ENCODE peak calls at places on chromosomes 5 and 9, in seven cellular contexts. X, J, H, C, T, K and D are unnamed samples.

GRCh38 chr9:136270173-136270710 is 24.6 kb upstream of the QSOX2 start:
- DNase-seq in K (no peak), J (no peak), C (no peak), T (no peak), X (no peak), H (no peak), D (no peak)

GRCh38 chr9:108443741-108444140 is 412.0 kb downstream of the ACTL7B start:
- DNase-seq in C (no peak), X (no peak), T (no peak), H (no peak), J (no peak), K (peak; percentile 77), D (no peak)

GRCh38 chr5:42840279-42840678 is 28.6 kb upstream of the SELENOP start:
- DNase-seq in J (no peak), H (peak; percentile 76), T (no peak), C (peak; percentile 72), K (peak; percentile 95), X (no peak), D (no peak)

GRCh38 chr5:112636751-112637150 is 100.9 kb upstream of the APC start:
- DNase-seq in H (no peak), K (peak; percentile 30), X (no peak), C (no peak), J (no peak), T (no peak), D (no peak)

GRCh38 chr9:130713286-130713975 is 19.9 kb downstream of the EXOSC2 start:
- DNase-seq in C (no peak), J (no peak), T (no peak), X (no peak), K (peak; percentile 38), H (peak; percentile 56), D (no peak)

GRCh38 chr5:96280946-96281393 is 152.1 kb downstream of the PCSK1 start:
- DNase-seq in X (no peak), C (no peak), T (no peak), J (no peak), H (no peak), K (peak; percentile 60), D (no peak)

GRCh38 chr9:89483592-89484474 is 14.1 kb downstream of the SEMA4D start:
- DNase-seq in C (no peak), T (peak; percentile 41), X (no peak), J (no peak), K (no peak), H (no peak), D (no peak)

GRCh38 chr5:134139891-134140469 is 25.5 kb downstream of the TCF7 start:
- DNase-seq in C (no peak), J (no peak), X (no peak), H (peak; percentile 2), K (no peak), T (no peak), D (no peak)

GRCh38 chr5:14258840-14259239 is 115.7 kb downstream of the TRIO start:
- DNase-seq in J (no peak), X (no peak), T (no peak), K (no peak), C (no peak), H (no peak), D (no peak)

GRCh38 chr9:115944166-115944948 is 209.2 kb upstream of the PAPPA start:
- DNase-seq in T (no peak), C (peak; percentile 69), X (peak; percentile 8), H (peak; percentile 69), K (peak; percentile 100), J (no peak), D (no peak)

GRCh38 chr5:34826347-34826746 is 12.6 kb upstream of the TTC23L start:
- DNase-seq in K (no peak), J (no peak), H (no peak), X (no peak), T (no peak), C (no peak), D (no peak)